ENCODE peak calls at places on chromosomes 7 and 10, in eight cellular contexts. N is NCI-H2029; H is T-helper 22 cell; O is stimulated activated CD4-positive, alpha-beta T cell treated with anti-CD3 and anti-CD28 coated beads, Interleukin-4, amount 100 ng/mL, for 4 hours; U is left ventricle myocardium inferior; F is HL-60; E is neural crest cell; K is progenitor cell of endocrine pancreas. J is an unnamed sample.

GRCh38 chr10:43899224-43899959 is 250.7 kb upstream of the ZNF32 start:
- DNase-seq in N (no peak), H (no peak), O (no peak), U (no peak), F (no peak), E (no peak), K (no peak), J (no peak)

GRCh38 chr10:58412502-58412961 is 27.3 kb downstream of the TFAM start:
- DNase-seq in N (no peak), H (no peak), O (no peak), U (no peak), F (no peak), E (no peak), K (no peak), J (no peak)

GRCh38 chr7:121832347-121832746 is 40.6 kb upstream of the PTPRZ1 start:
- DNase-seq in N (peak; percentile 11), H (no peak), O (no peak), U (no peak), F (no peak), E (no peak), K (no peak), J (no peak)

GRCh38 chr7:134907639-134908038 is 78.7 kb upstream of the AGBL3 start:
- DNase-seq in N (no peak), H (no peak), O (no peak), U (no peak), F (no peak), E (no peak), K (no peak), J (no peak)

GRCh38 chr10:75404335-75405200 is 3.0 kb upstream of the ZNF503 start:
- DNase-seq in N (no peak), H (no peak), O (no peak), U (peak; percentile 25), F (no peak), E (peak; percentile 36), K (peak; percentile 58), J (no peak)

GRCh38 chr7:5557920-5558401 is 134.3 kb upstream of the TNRC18 start:
- DNase-seq in N (no peak), H (no peak), O (no peak), U (peak; percentile 85), F (peak; percentile 43), E (no peak), K (no peak), J (no peak)

GRCh38 chr7:102425639-102426267 is 7.6 kb upstream of the ORAI2 start:
- DNase-seq in N (no peak), H (peak; percentile 82), O (peak; percentile 77), U (peak; percentile 45), F (peak; percentile 95), E (no peak), K (no peak), J (no peak)

GRCh38 chr7:14902589-14902963 is at the start of gene DGKB:
- DNase-seq in N (no peak), H (no peak), O (no peak), U (peak; percentile 20), F (no peak), E (peak; percentile 12), K (no peak), J (no peak)

GRCh38 chr7:151431281-151431767 is 8.6 kb downstream of the CRYGN start:
- DNase-seq in N (no peak), H (no peak), O (no peak), U (no peak), F (no peak), E (no peak), K (no peak), J (no peak)